ENCODE peak calls at places on chromosomes 6 and 20, in eight cellular contexts. C is IMR-90, R is endodermal cell, P is ascending aorta, V is PC-9, E is tibial nerve, N is cardiac muscle cell, G is fibroblast of lung. F is an unnamed sample. For H3K4me1, the result is how much of the 10 kb centered on the place peaks cover.

GRCh38 chr6:160999508-160999907 is 7.9 kb downstream of the MAP3K4 start:
- DNase-seq in E (no peak), C (no peak), P (no peak), N (no peak), V (no peak), G (no peak), R (no peak), F (no peak)

GRCh38 chr6:168054663-168055560 is 24.1 kb downstream of the FRMD1 start:
- DNase-seq in G (no peak), C (no peak), N (peak), R (no peak), P (no peak), E (no peak), V (no peak), F (peak)

GRCh38 chr6:150269857-150270223 is 99.0 kb upstream of the IYD start:
- DNase-seq in G (no peak), E (no peak), N (no peak), V (peak), C (peak), P (no peak), R (peak), F (no peak)

GRCh38 chr20:25082498-25082873 is 545 bp upstream of the VSX1 start:
- DNase-seq in N (no peak), R (no peak), G (no peak), E (no peak), P (no peak), V (no peak), C (no peak), F (peak)

GRCh38 chr6:74068945-74069570 is 373.1 kb downstream of the CD109 start:
- DNase-seq in R (no peak), G (peak), N (no peak), V (no peak), C (peak), E (no peak), P (no peak), F (peak)

GRCh38 chr20:1397710-1398109 is 4.9 kb upstream of the FKBP1A start:
- DNase-seq in E (no peak), P (no peak), R (no peak), N (no peak), C (peak), V (no peak), G (peak), F (no peak)

GRCh38 chr6:20569000-20569610 is 34.8 kb downstream of the CDKAL1 start:
- DNase-seq in N (no peak), V (no peak), G (no peak), P (no peak), E (no peak), C (peak), R (no peak), F (no peak)

GRCh38 chr20:36196676-36197075 is 39.6 kb upstream of the AAR2 start:
- DNase-seq in G (no peak), C (no peak), P (no peak), V (no peak), R (no peak), E (no peak), N (no peak), F (no peak)

GRCh38 chr20:35122787-35123405 is 24.2 kb downstream of the EDEM2 start:
- DNase-seq in C (no peak), N (no peak), E (no peak), V (no peak), G (no peak), R (no peak), P (no peak), F (no peak)

GRCh38 chr20:17825251-17825691 is 125.5 kb downstream of the BANF2 start:
- DNase-seq in E (no peak), P (no peak), C (no peak), G (peak), R (no peak), V (no peak), N (no peak), F (no peak)

GRCh38 chr20:49641683-49642649 is 71.7 kb downstream of the B4GALT5 start:
- DNase-seq in V (no peak), G (peak), E (no peak), R (no peak), N (peak), P (no peak), C (peak), F (no peak)

GRCh38 chr20:833121-833449 is 430 bp upstream of the FAM110A start:
- DNase-seq in V (no peak), E (no peak), N (no peak), R (no peak), P (no peak), C (no peak), G (no peak), F (no peak)

GRCh38 chr20:61442075-61442670 is 190.1 kb downstream of the CDH4 start:
- DNase-seq in N (no peak), G (no peak), R (no peak), C (peak), V (no peak), E (no peak), P (no peak), F (no peak)

GRCh38 chr6:144347447-144347758 is 62.3 kb downstream of the UTRN start:
- DNase-seq in R (no peak), G (no peak), E (no peak), P (no peak), C (no peak), N (no peak), V (no peak), F (no peak)

GRCh38 chr20:45156728-45157127 is 18.0 kb upstream of the PI3 start:
- DNase-seq in N (no peak), E (no peak), R (no peak), P (no peak), V (no peak), G (no peak), C (no peak), F (no peak)

GRCh38 chr20:54028276-54029011 is 42.0 kb downstream of the BCAS1 start:
- DNase-seq in E (no peak), P (no peak), C (no peak), N (no peak), R (no peak), G (no peak), V (no peak), F (no peak)

GRCh38 chr6:56739836-56740815 is 97.4 kb upstream of the DST start:
- DNase-seq in N (no peak), P (no peak), G (no peak), E (no peak), V (no peak), C (no peak), R (no peak), F (no peak)

GRCh38 chr20:35451295-35451694 is 4.1 kb upstream of the CEP250 start:
- DNase-seq in G (no peak), N (no peak), P (no peak), C (no peak), E (no peak), R (no peak), V (peak), F (no peak)

GRCh38 chr6:11929451-11929850 is 82.7 kb upstream of the HIVEP1 start:
- DNase-seq in P (no peak), V (no peak), C (no peak), G (no peak), N (no peak), E (no peak), R (no peak), F (no peak)

GRCh38 chr6:86459978-86460377 is 477.4 kb upstream of the HTR1E start:
- DNase-seq in C (no peak), G (no peak), N (no peak), V (no peak), R (no peak), E (no peak), P (no peak), F (no peak)

DNA sequence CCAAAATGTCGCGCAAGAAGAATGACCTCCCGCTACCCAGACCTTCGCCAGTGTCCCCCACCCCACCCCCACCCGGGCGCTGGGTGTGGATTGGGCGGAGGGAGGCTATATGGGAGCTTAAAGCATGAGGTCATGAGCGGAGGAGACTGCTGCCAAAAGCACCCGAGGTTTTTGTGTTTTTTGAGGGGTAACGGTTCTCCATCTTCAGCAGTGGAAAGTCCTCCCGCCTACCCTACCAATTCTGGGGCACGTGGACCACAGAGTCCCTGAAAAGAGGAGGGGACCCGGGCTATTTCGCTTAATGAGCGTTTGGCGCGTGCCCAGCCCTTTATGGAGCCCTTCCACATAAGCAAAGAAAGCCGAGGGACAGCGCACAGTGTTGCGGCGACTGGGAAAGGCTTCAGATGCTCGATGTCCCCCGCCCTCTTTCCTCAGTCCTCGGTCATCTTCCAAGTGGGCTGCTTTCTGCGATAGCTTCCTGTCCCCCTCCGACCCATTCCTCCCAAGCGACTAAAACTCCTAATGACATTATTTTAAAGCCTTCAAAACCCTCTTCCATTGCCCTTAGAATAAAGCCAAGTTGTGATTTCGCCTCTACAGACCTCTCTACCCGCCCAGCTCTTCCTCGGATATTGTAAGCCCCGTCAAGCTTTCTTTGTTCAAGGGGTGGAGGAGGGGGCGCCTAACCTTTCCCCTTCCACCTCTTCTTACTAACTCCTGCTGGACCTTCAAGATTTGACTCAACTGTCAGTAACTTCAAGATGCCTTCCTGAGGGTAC is 2.1 kb upstream of the TRERF1 start:
- DNase-seq in C (peak), P (no peak), V (peak), R (peak), G (peak), N (peak), E (no peak), F (peak)
- H3K27ac ChIP-seq in C (peak), P (peak), V (no peak), R (peak), G (peak), N (peak), E (peak), F (peak)

DNA sequence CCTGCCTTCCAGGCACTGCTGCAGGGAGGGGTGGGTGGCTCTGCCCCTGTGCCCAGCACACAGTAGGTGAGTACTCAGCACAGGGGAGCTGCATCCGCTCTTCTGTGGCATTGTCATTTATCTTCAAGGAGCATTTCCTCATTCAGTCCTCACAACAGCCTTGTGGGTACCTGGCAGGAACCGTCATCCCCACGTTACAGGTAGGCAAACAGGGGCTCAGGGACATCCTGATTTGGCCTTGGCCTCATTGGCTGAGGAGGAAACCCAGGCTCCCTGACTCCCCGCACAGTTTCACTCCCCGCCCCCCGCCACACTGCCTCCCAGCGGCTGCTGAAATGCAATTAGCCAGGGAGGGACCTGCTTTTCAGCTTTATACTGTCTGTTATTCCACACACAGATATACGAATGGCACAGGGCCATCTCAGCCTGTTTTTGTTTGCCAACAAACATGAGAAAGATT is 24.3 kb upstream of the PNPLA1 start:
- DNase-seq in V (no peak), G (no peak), P (no peak), R (peak), E (no peak), C (no peak), N (no peak), F (no peak)
- TF ChIP-seq CTCF in V (no peak), G (no peak), P (no peak), R (peak), E (no peak), C (no peak), N (peak), F (no peak)

GRCh38 chr6:7484666-7485065 is 56.8 kb upstream of the DSP start:
- DNase-seq in G (no peak), C (no peak), E (no peak), R (no peak), P (no peak), V (no peak), N (no peak), F (no peak)

GRCh38 chr6:7475081-7475480 is 66.4 kb upstream of the DSP start:
- DNase-seq in E (no peak), P (no peak), V (no peak), N (no peak), G (no peak), R (no peak), C (no peak), F (no peak)

GRCh38 chr6:7473805-7474329 is 67.6 kb upstream of the DSP start:
- DNase-seq in C (no peak), E (no peak), G (no peak), V (no peak), N (no peak), R (no peak), P (no peak), F (no peak)

DNA sequence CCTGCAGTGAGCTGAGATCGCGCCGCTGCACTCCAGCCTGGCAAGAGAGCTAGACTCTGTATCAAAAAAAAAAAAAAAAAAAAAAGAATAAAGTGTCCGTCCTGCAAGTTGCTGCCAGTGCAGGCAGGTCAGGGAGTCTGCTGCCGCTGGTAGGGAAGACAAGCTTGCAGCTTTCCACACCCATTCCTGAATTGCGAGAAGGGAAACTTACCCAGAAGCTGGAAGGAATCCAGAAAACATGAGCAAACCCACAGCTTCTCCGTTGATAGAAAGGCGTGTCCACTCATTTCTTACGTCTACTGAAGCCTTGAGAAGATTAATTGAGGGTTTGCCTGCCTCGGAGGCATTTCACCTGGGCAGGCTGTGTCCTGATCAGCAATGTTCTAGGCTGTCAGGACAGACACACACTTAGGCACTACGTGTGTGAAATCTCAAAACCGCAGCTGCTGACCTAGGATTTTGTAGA is 61.6 kb upstream of the DSP start:
- DNase-seq in P (no peak), V (peak), N (peak), E (no peak), G (peak), R (no peak), C (peak), F (no peak)
- H3K4me1 ChIP-seq in P (under half), V (under half), N (under half), E (under half), G (under half), R (under half), C (under half), F (under half)

DNA sequence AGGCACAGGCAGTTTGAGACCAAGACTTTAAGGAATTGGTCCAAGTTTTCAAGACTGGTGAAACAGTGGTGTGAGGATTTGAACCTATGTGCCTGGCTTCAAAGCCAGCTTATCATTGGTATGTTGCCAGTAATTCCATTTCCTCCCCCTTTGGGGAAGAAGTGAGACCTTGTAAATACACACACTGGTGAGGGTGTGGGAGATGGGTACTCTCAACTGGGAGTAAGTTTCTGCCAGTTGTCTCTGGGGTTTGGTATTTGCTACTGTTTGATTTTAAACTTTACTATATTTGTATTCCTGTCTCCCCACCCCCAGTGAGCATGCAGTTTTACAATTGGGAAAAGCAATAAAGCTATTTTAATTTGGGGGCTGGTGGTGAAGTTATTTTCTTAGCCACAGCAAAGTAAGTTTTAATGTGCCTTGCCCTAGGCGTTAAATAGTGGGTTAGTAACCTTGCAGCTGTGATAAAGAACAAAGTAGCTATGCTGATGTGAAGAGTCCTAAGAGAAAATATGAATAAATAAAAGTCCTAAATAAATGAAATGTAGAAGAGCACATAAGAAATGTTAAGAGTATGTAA is 30.9 kb downstream of the SNX9 start:
- DNase-seq in N (no peak), V (no peak), G (no peak), P (no peak), R (no peak), C (no peak), E (no peak), F (no peak)
- H3K27ac ChIP-seq in N (no peak), V (no peak), G (no peak), P (no peak), R (no peak), C (no peak), E (no peak), F (no peak)

GRCh38 chr6:66664112-66664511 is 957.1 kb upstream of the EYS start:
- DNase-seq in C (no peak), N (no peak), G (no peak), P (no peak), E (no peak), V (no peak), R (no peak), F (no peak)

GRCh38 chr6:66663127-66663526 is 956.1 kb upstream of the EYS start:
- DNase-seq in C (no peak), P (no peak), G (no peak), V (no peak), E (no peak), R (no peak), N (no peak), F (no peak)

GRCh38 chr6:66662196-66662595 is 955.2 kb upstream of the EYS start:
- DNase-seq in P (no peak), E (no peak), V (no peak), G (peak), R (no peak), N (peak), C (peak), F (no peak)

GRCh38 chr6:66662721-66663120 is 955.7 kb upstream of the EYS start:
- DNase-seq in V (no peak), R (peak), C (no peak), N (no peak), E (no peak), P (no peak), G (no peak), F (no peak)
- TF ChIP-seq CTCF in V (no peak), R (no peak), C (no peak), N (no peak), E (no peak), P (no peak), G (no peak), F (no peak)

GRCh38 chr6:112181130-112181529 is 73.2 kb downstream of the LAMA4 start:
- DNase-seq in E (no peak), R (no peak), N (no peak), P (no peak), G (no peak), V (no peak), C (no peak), F (no peak)
- H3K4me1 ChIP-seq in E (half or more), R (under half), N (under half), P (under half), G (under half), V (under half), C (under half), F (under half)

GRCh38 chr20:59005523-59006166 is 1.4 kb downstream of the CTSZ start:
- DNase-seq in P (no peak), R (peak), G (no peak), C (no peak), E (peak), V (no peak), N (no peak), F (no peak)

GRCh38 chr20:59006167-59006863 is 739 bp downstream of the CTSZ start:
- DNase-seq in E (peak), N (no peak), G (no peak), V (peak), R (peak), C (no peak), P (no peak), F (peak)

GRCh38 chr20:59007758-59008511 is 881 bp upstream of the CTSZ start:
- DNase-seq in P (no peak), R (peak), V (no peak), N (no peak), G (no peak), C (no peak), E (peak), F (peak)

GRCh38 chr20:59008715-59009336 is 1.8 kb upstream of the CTSZ start:
- DNase-seq in P (no peak), C (no peak), G (no peak), N (no peak), V (no peak), R (no peak), E (no peak), F (peak)

GRCh38 chr20:59006864-59007757 is at the start of gene CTSZ:
- DNase-seq in V (peak), P (no peak), N (peak), E (peak), C (no peak), G (peak), R (peak), F (peak)
- H3K27ac ChIP-seq in V (no peak), P (peak), N (no peak), E (peak), C (peak), G (peak), R (no peak), F (peak)

DNA sequence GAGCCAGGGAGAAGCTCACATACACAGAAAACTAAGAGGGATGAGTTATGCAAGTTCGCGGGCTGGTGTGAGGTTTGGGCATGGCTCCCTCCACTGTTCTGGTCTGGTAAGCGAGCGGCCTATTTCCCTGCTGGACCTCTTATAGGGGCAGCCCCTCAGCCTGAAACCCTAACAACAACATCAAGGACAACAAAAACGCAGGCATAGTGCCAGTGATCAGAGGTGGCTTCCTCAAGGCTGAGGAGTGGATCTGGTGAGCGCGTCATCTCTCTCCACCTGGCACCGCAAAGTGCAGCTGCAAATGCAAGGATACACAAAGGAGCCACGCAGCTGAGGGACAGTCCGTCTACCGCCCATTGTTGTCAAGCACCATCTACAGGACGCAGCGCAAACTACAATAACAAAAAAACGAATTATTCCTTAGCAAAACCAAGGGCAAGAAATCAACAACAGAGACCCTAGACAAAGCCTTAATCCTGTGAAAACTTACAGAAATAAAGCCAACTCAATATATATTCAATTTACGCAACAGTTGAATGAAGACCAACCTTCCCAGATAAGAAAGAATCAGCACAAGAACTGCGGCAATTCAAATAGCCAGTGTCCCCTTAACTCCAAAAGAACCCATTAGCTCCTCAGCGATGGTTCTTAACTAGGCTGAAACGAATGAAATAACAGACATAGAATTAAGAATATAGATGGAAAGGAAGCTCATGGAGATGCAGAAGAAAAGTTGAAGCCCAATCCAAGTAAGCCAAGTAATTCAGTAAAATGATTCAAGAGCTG is 9.2 kb upstream of the DEFB110 start:
- DNase-seq in V (peak), P (no peak), G (peak), E (no peak), N (peak), R (peak), C (peak), F (no peak)
- TF ChIP-seq CTCF in V (peak), P (no peak), G (peak), E (no peak), N (no peak), R (peak), C (peak), F (no peak)

GRCh38 chr20:20365593-20365992 is 2.3 kb upstream of the INSM1 start:
- DNase-seq in E (no peak), N (no peak), P (no peak), R (no peak), C (no peak), V (no peak), G (no peak), F (no peak)
- H3K4me1 ChIP-seq in E (half or more), N (under half), P (under half), R (under half), C (under half), V (under half), G (under half), F (under half)

GRCh38 chr6:158843751-158844683 is 24.8 kb upstream of the EZR start:
- DNase-seq in V (no peak), R (no peak), G (no peak), C (peak), P (no peak), N (no peak), E (no peak), F (no peak)
- H3K27ac ChIP-seq in V (no peak), R (no peak), G (no peak), C (no peak), P (no peak), N (peak), E (no peak), F (no peak)

F was measured in psoas muscle.